ENCODE peak calls at places on chromosomes 7 and 10, in nine cellular contexts. One of them, this sample, is unnamed.

GRCh38 chr7:111647881-111648280 is 85.6 kb upstream of the IMMP2L start:
- DNase-seq in NB4: no peak
- DNase-seq in MCF 10A: no peak
- DNase-seq in Panc1: no peak
- DNase-seq in IMR-90: no peak
- DNase-seq in kidney tubule cell: no peak
- DNase-seq in RPMI7951: no peak
- DNase-seq in stimulated activated CD4-positive, alpha-beta T cell treated with anti-CD3 and anti-CD28 coated beads, TNF-alpha, amount 100 ng/mL, for 4 hours: no peak
- DNase-seq in activated naive CD8-positive, alpha-beta T cell treated with anti-CD3 and anti-CD28 coated beads, Interleukin-2, amount 50 U/mL, for 24 hours: no peak
- DNase-seq in this sample: no peak

GRCh38 chr10:24665001-24665400 is 58.7 kb downstream of the ARHGAP21 start:
- DNase-seq in NB4: no peak
- DNase-seq in MCF 10A: no peak
- DNase-seq in Panc1: no peak
- DNase-seq in IMR-90: no peak
- DNase-seq in kidney tubule cell: no peak
- DNase-seq in RPMI7951: no peak
- DNase-seq in stimulated activated CD4-positive, alpha-beta T cell treated with anti-CD3 and anti-CD28 coated beads, TNF-alpha, amount 100 ng/mL, for 4 hours: no peak
- DNase-seq in activated naive CD8-positive, alpha-beta T cell treated with anti-CD3 and anti-CD28 coated beads, Interleukin-2, amount 50 U/mL, for 24 hours: no peak
- DNase-seq in this sample: no peak

GRCh38 chr10:101778781-101779543 is 3.0 kb upstream of the FGF8 start:
- DNase-seq in NB4: no peak
- DNase-seq in MCF 10A: no peak
- DNase-seq in Panc1: no peak
- DNase-seq in IMR-90: no peak
- DNase-seq in kidney tubule cell: no peak
- DNase-seq in RPMI7951: no peak
- DNase-seq in stimulated activated CD4-positive, alpha-beta T cell treated with anti-CD3 and anti-CD28 coated beads, TNF-alpha, amount 100 ng/mL, for 4 hours: no peak
- DNase-seq in activated naive CD8-positive, alpha-beta T cell treated with anti-CD3 and anti-CD28 coated beads, Interleukin-2, amount 50 U/mL, for 24 hours: peak
- DNase-seq in this sample: peak

GRCh38 chr7:121945066-121945848 is 72.3 kb downstream of the PTPRZ1 start:
- DNase-seq in NB4: no peak
- DNase-seq in MCF 10A: peak
- DNase-seq in Panc1: no peak
- DNase-seq in IMR-90: no peak
- DNase-seq in kidney tubule cell: no peak
- DNase-seq in RPMI7951: no peak
- DNase-seq in stimulated activated CD4-positive, alpha-beta T cell treated with anti-CD3 and anti-CD28 coated beads, TNF-alpha, amount 100 ng/mL, for 4 hours: no peak
- DNase-seq in activated naive CD8-positive, alpha-beta T cell treated with anti-CD3 and anti-CD28 coated beads, Interleukin-2, amount 50 U/mL, for 24 hours: no peak
- DNase-seq in this sample: no peak

GRCh38 chr7:128035712-128036111 is 4.5 kb upstream of the LRRC4 start:
- DNase-seq in NB4: peak
- DNase-seq in MCF 10A: peak
- DNase-seq in Panc1: no peak
- DNase-seq in IMR-90: no peak
- DNase-seq in kidney tubule cell: no peak
- DNase-seq in RPMI7951: no peak
- DNase-seq in stimulated activated CD4-positive, alpha-beta T cell treated with anti-CD3 and anti-CD28 coated beads, TNF-alpha, amount 100 ng/mL, for 4 hours: no peak
- DNase-seq in activated naive CD8-positive, alpha-beta T cell treated with anti-CD3 and anti-CD28 coated beads, Interleukin-2, amount 50 U/mL, for 24 hours: no peak
- DNase-seq in this sample: peak

GRCh38 chr7:27314111-27314510 is 71.5 kb downstream of the EVX1 start:
- DNase-seq in NB4: no peak
- DNase-seq in MCF 10A: no peak
- DNase-seq in Panc1: no peak
- DNase-seq in IMR-90: no peak
- DNase-seq in kidney tubule cell: no peak
- DNase-seq in RPMI7951: no peak
- DNase-seq in stimulated activated CD4-positive, alpha-beta T cell treated with anti-CD3 and anti-CD28 coated beads, TNF-alpha, amount 100 ng/mL, for 4 hours: no peak
- DNase-seq in activated naive CD8-positive, alpha-beta T cell treated with anti-CD3 and anti-CD28 coated beads, Interleukin-2, amount 50 U/mL, for 24 hours: no peak
- DNase-seq in this sample: no peak

GRCh38 chr10:4334853-4335252 is 491.2 kb upstream of the AKR1E2 start:
- DNase-seq in NB4: no peak
- DNase-seq in MCF 10A: no peak
- DNase-seq in Panc1: no peak
- DNase-seq in IMR-90: no peak
- DNase-seq in kidney tubule cell: peak
- DNase-seq in RPMI7951: peak
- DNase-seq in stimulated activated CD4-positive, alpha-beta T cell treated with anti-CD3 and anti-CD28 coated beads, TNF-alpha, amount 100 ng/mL, for 4 hours: no peak
- DNase-seq in activated naive CD8-positive, alpha-beta T cell treated with anti-CD3 and anti-CD28 coated beads, Interleukin-2, amount 50 U/mL, for 24 hours: no peak
- DNase-seq in this sample: no peak

GRCh38 chr7:70670288-70670687 is 461.7 kb upstream of the GALNT17 start:
- DNase-seq in NB4: no peak
- DNase-seq in MCF 10A: no peak
- DNase-seq in Panc1: no peak
- DNase-seq in IMR-90: no peak
- DNase-seq in kidney tubule cell: no peak
- DNase-seq in RPMI7951: no peak
- DNase-seq in stimulated activated CD4-positive, alpha-beta T cell treated with anti-CD3 and anti-CD28 coated beads, TNF-alpha, amount 100 ng/mL, for 4 hours: no peak
- DNase-seq in activated naive CD8-positive, alpha-beta T cell treated with anti-CD3 and anti-CD28 coated beads, Interleukin-2, amount 50 U/mL, for 24 hours: no peak
- DNase-seq in this sample: no peak

GRCh38 chr10:44184633-44185314 is 200.1 kb downstream of the CXCL12 start:
- DNase-seq in NB4: no peak
- DNase-seq in MCF 10A: no peak
- DNase-seq in Panc1: no peak
- DNase-seq in IMR-90: no peak
- DNase-seq in kidney tubule cell: no peak
- DNase-seq in RPMI7951: no peak
- DNase-seq in stimulated activated CD4-positive, alpha-beta T cell treated with anti-CD3 and anti-CD28 coated beads, TNF-alpha, amount 100 ng/mL, for 4 hours: no peak
- DNase-seq in activated naive CD8-positive, alpha-beta T cell treated with anti-CD3 and anti-CD28 coated beads, Interleukin-2, amount 50 U/mL, for 24 hours: no peak
- DNase-seq in this sample: no peak